ENCODE peak calls at places on chromosome 13, in eight cellular contexts. S is right atrium auricular region; P is suprapubic skin; J is GM23248; F is NCI-H1436; B is adrenal gland; Q is MCF 10A; T is activated T-cell treated with anti-CD3 and anti-CD28 coated beads, Interleukin-2, amount 50 U/mL, for 4 hours. Z is an unnamed sample.

GRCh38 chr13:80669112-80669511 is 328.2 kb upstream of the SPRY2 start:
- DNase-seq in S (no peak), P (no peak), J (no peak), F (no peak), B (no peak), Q (no peak), T (no peak), Z (no peak)

GRCh38 chr13:111911754-111912452 is 155.0 kb upstream of the SOX1 start:
- DNase-seq in S (peak; percentile 52), P (peak; percentile 58), J (no peak), F (no peak), B (no peak), Q (no peak), T (no peak), Z (no peak)

GRCh38 chr13:107867701-107868661 is 347.4 kb downstream of the LIG4 start:
- DNase-seq in S (no peak), P (no peak), J (peak; percentile 84), F (peak; percentile 79), B (no peak), Q (no peak), T (no peak), Z (peak; percentile 46)

GRCh38 chr13:50574731-50575130 is 268.8 kb downstream of the DLEU7 start:
- DNase-seq in S (no peak), P (no peak), J (peak; percentile 75), F (no peak), B (no peak), Q (no peak), T (no peak), Z (no peak)

GRCh38 chr13:59345316-59345715 is 818.4 kb downstream of the DIAPH3 start:
- DNase-seq in S (peak; percentile 82), P (no peak), J (no peak), F (no peak), B (no peak), Q (no peak), T (no peak), Z (no peak)

GRCh38 chr13:28329395-28330158 is 165.4 kb downstream of the FLT1 start:
- DNase-seq in S (peak; percentile 69), P (no peak), J (peak; percentile 97), F (no peak), B (peak; percentile 29), Q (peak; percentile 4), T (no peak), Z (no peak)

GRCh38 chr13:42377640-42378382 is 105.9 kb downstream of the AKAP11 start:
- DNase-seq in S (no peak), P (no peak), J (no peak), F (peak; percentile 38), B (no peak), Q (no peak), T (no peak), Z (no peak)

GRCh38 chr13:80132741-80133601 is 208.0 kb downstream of the SPRY2 start:
- DNase-seq in S (peak; percentile 76), P (no peak), J (peak; percentile 67), F (no peak), B (peak; percentile 54), Q (peak; percentile 51), T (no peak), Z (no peak)

GRCh38 chr13:111404746-111405145 is 84.3 kb downstream of the TEX29 start:
- DNase-seq in S (no peak), P (no peak), J (no peak), F (no peak), B (no peak), Q (no peak), T (no peak), Z (no peak)

GRCh38 chr13:71661921-71662320 is 205.1 kb downstream of the DACH1 start:
- DNase-seq in S (no peak), P (no peak), J (no peak), F (no peak), B (no peak), Q (peak; percentile 10), T (no peak), Z (no peak)

GRCh38 chr13:104098421-104098820 is 1032.2 kb upstream of the SLC10A2 start:
- DNase-seq in S (no peak), P (no peak), J (no peak), F (no peak), B (no peak), Q (peak; percentile 4), T (no peak), Z (no peak)

GRCh38 chr13:50153401-50153800 is 138.2 kb downstream of the KCNRG start:
- DNase-seq in S (no peak), P (no peak), J (no peak), F (no peak), B (no peak), Q (no peak), T (no peak), Z (no peak)

GRCh38 chr13:113471844-113472243 is 18.6 kb upstream of the ADPRHL1 start:
- DNase-seq in S (no peak), P (no peak), J (no peak), F (no peak), B (no peak), Q (no peak), T (no peak), Z (no peak)

GRCh38 chr13:93724187-93724586 is 497.6 kb downstream of the GPC6 start:
- DNase-seq in S (no peak), P (no peak), J (no peak), F (no peak), B (no peak), Q (no peak), T (no peak), Z (no peak)

GRCh38 chr13:33006646-33007045 is 9.6 kb upstream of the KL start:
- DNase-seq in S (no peak), P (no peak), J (no peak), F (no peak), B (no peak), Q (no peak), T (no peak), Z (no peak)

GRCh38 chr13:39590466-39591036 is 12.4 kb downstream of the LHFPL6 start:
- DNase-seq in S (no peak), P (no peak), J (no peak), F (no peak), B (no peak), Q (no peak), T (no peak), Z (no peak)

GRCh38 chr13:20738616-20739015 is 35.1 kb downstream of the IL17D start:
- DNase-seq in S (no peak), P (no peak), J (no peak), F (no peak), B (no peak), Q (no peak), T (no peak), Z (no peak)

GRCh38 chr13:48769107-48769704 is 115.5 kb downstream of the CYSLTR2 start:
- DNase-seq in S (peak; percentile 93), P (peak; percentile 84), J (peak; percentile 92), F (peak; percentile 68), B (peak; percentile 88), Q (peak; percentile 90), T (peak; percentile 76), Z (peak; percentile 2)

GRCh38 chr13:98978280-98978679 is 416 bp upstream of the DOCK9 start:
- DNase-seq in S (no peak), P (no peak), J (peak; percentile 81), F (no peak), B (no peak), Q (peak; percentile 57), T (no peak), Z (no peak)

GRCh38 chr13:36493046-36493445 is 60.8 kb downstream of the CCNA1 start:
- DNase-seq in S (no peak), P (no peak), J (no peak), F (no peak), B (no peak), Q (no peak), T (no peak), Z (no peak)

GRCh38 chr13:39483326-39483725 is 119.7 kb downstream of the LHFPL6 start:
- DNase-seq in S (no peak), P (no peak), J (peak; percentile 53), F (no peak), B (no peak), Q (no peak), T (no peak), Z (no peak)

GRCh38 chr13:22961835-22962537 is 218.8 kb upstream of the SGCG start:
- DNase-seq in S (peak; percentile 16), P (no peak), J (no peak), F (no peak), B (no peak), Q (no peak), T (no peak), Z (no peak)

GRCh38 chr13:110640591-110641029 is 25.3 kb downstream of the NAXD start:
- DNase-seq in S (no peak), P (peak; percentile 66), J (peak; percentile 23), F (no peak), B (peak; percentile 75), Q (no peak), T (no peak), Z (no peak)

GRCh38 chr13:104246955-104247354 is 1180.7 kb upstream of the SLC10A2 start:
- DNase-seq in S (no peak), P (no peak), J (no peak), F (no peak), B (no peak), Q (no peak), T (no peak), Z (no peak)

GRCh38 chr13:30140973-30141372 is 166.4 kb downstream of the KATNAL1 start:
- DNase-seq in S (no peak), P (no peak), J (no peak), F (no peak), B (no peak), Q (no peak), T (no peak), Z (no peak)

GRCh38 chr13:96858133-96858826 is 136.0 kb downstream of the OXGR1 start:
- DNase-seq in S (no peak), P (no peak), J (no peak), F (no peak), B (no peak), Q (no peak), T (no peak), Z (no peak)

GRCh38 chr13:66138172-66138811 is 1091.8 kb downstream of the PCDH9 start:
- DNase-seq in S (no peak), P (no peak), J (no peak), F (no peak), B (no peak), Q (no peak), T (no peak), Z (no peak)

GRCh38 chr13:51682691-51683090 is 98.4 kb downstream of the WDFY2 start:
- DNase-seq in S (no peak), P (no peak), J (peak; percentile 66), F (no peak), B (no peak), Q (no peak), T (no peak), Z (no peak)

GRCh38 chr13:106110241-106110855 is 425.1 kb downstream of the EFNB2 start:
- DNase-seq in S (no peak), P (no peak), J (no peak), F (no peak), B (no peak), Q (no peak), T (no peak), Z (no peak)

Z was measured in NCI-H510A.